ENCODE peak calls at places on chromosome 20, in eight cellular contexts. J is activated T-cell treated with anti-CD3 and anti-CD28 coated beads for 1 hour, A is NCI-H446 treated with DMSO at 0.1 percent for 48 hours, F is K562, Y is epithelial cell of prostate, V is DMS 273 treated with DMSO at 0.1 percent for 48 hours, L is upper lobe of right lung, U is stomach. K is an unnamed sample.

GRCh38 chr20:53870426-53871199 is 199.8 kb downstream of the BCAS1 start:
- DNase-seq in J (no peak), A (no peak), F (no peak), Y (no peak), V (no peak), L (no peak), U (no peak), K (no peak)

GRCh38 chr20:43925786-43926185 is 11.1 kb downstream of the TOX2 start:
- DNase-seq in J (no peak), A (no peak), F (no peak), Y (no peak), V (no peak), L (peak), U (no peak), K (peak)

GRCh38 chr20:4156411-4156810 is 141.1 kb upstream of the RNF24 start:
- DNase-seq in J (no peak), A (no peak), F (no peak), Y (no peak), V (no peak), L (peak), U (peak), K (no peak)

GRCh38 chr20:36231331-36231730 is 4.9 kb upstream of the AAR2 start:
- DNase-seq in J (no peak), A (no peak), F (no peak), Y (no peak), V (no peak), L (no peak), U (no peak), K (no peak)

GRCh38 chr20:1383621-1384404 is 9.0 kb downstream of the FKBP1A start:
- DNase-seq in J (no peak), A (no peak), F (no peak), Y (no peak), V (no peak), L (no peak), U (no peak), K (peak)

GRCh38 chr20:13441388-13441787 is 197.3 kb downstream of the TASP1 start:
- DNase-seq in J (no peak), A (no peak), F (no peak), Y (no peak), V (no peak), L (no peak), U (no peak), K (no peak)

GRCh38 chr20:19783966-19784401 is 25.9 kb downstream of the RIN2 start:
- DNase-seq in J (no peak), A (peak), F (no peak), Y (no peak), V (no peak), L (peak), U (peak), K (peak)

GRCh38 chr20:52954849-52955248 is 17.3 kb upstream of the TSHZ2 start:
- DNase-seq in J (no peak), A (no peak), F (no peak), Y (no peak), V (no peak), L (no peak), U (no peak), K (no peak)

GRCh38 chr20:52103911-52104545 is 87.6 kb downstream of the ZFP64 start:
- DNase-seq in J (no peak), A (no peak), F (no peak), Y (no peak), V (no peak), L (peak), U (no peak), K (no peak)

GRCh38 chr20:25287631-25288290 is 39.9 kb downstream of the PYGB start:
- DNase-seq in J (no peak), A (no peak), F (no peak), Y (no peak), V (no peak), L (peak), U (no peak), K (no peak)

GRCh38 chr20:50385733-50386640 is 124.2 kb upstream of the PTPN1 start:
- DNase-seq in J (peak), A (no peak), F (peak), Y (no peak), V (no peak), L (no peak), U (no peak), K (no peak)

GRCh38 chr20:19552144-19552895 is 205.7 kb upstream of the RIN2 start:
- DNase-seq in J (no peak), A (no peak), F (no peak), Y (peak), V (no peak), L (peak), U (peak), K (no peak)

GRCh38 chr20:23435675-23436539 is 3.6 kb upstream of the CSTL1 start:
- DNase-seq in J (no peak), A (peak), F (no peak), Y (no peak), V (peak), L (no peak), U (peak), K (no peak)

GRCh38 chr20:58073945-58074920 is 154.2 kb downstream of the ANKRD60 start:
- DNase-seq in J (no peak), A (no peak), F (no peak), Y (no peak), V (no peak), L (no peak), U (no peak), K (no peak)

GRCh38 chr20:4289875-4290274 is 274.5 kb upstream of the RNF24 start:
- DNase-seq in J (no peak), A (no peak), F (no peak), Y (no peak), V (no peak), L (no peak), U (no peak), K (no peak)

GRCh38 chr20:53923745-53924369 is 146.5 kb downstream of the BCAS1 start:
- DNase-seq in J (no peak), A (no peak), F (no peak), Y (no peak), V (no peak), L (no peak), U (no peak), K (no peak)

GRCh38 chr20:46252352-46253091 is 55.8 kb downstream of the CDH22 start:
- DNase-seq in J (no peak), A (no peak), F (no peak), Y (no peak), V (no peak), L (no peak), U (peak), K (no peak)

GRCh38 chr20:32191422-32191821 is 16.1 kb downstream of the PLAGL2 start:
- DNase-seq in J (no peak), A (no peak), F (no peak), Y (no peak), V (no peak), L (no peak), U (no peak), K (no peak)

GRCh38 chr20:34891166-34892062 is 15.0 kb downstream of the ACSS2 start:
- DNase-seq in J (no peak), A (no peak), F (no peak), Y (peak), V (no peak), L (no peak), U (no peak), K (no peak)

GRCh38 chr20:62977613-62978558 is 25.4 kb downstream of the SLC17A9 start:
- DNase-seq in J (peak), A (no peak), F (peak), Y (no peak), V (no peak), L (no peak), U (peak), K (no peak)

GRCh38 chr20:15654208-15654649 is 919.0 kb downstream of the KIF16B start:
- DNase-seq in J (no peak), A (peak), F (peak), Y (no peak), V (peak), L (no peak), U (peak), K (no peak)

GRCh38 chr20:24816907-24817306 is 132.2 kb upstream of the CST7 start:
- DNase-seq in J (no peak), A (no peak), F (no peak), Y (no peak), V (no peak), L (peak), U (no peak), K (no peak)

GRCh38 chr20:38450412-38450975 is 15.4 kb upstream of the SNHG17 start:
- DNase-seq in J (no peak), A (no peak), F (no peak), Y (no peak), V (no peak), L (no peak), U (no peak), K (no peak)

GRCh38 chr20:13703265-13703664 is 64.5 kb upstream of the TASP1 start:
- DNase-seq in J (no peak), A (no peak), F (no peak), Y (no peak), V (no peak), L (no peak), U (no peak), K (no peak)

GRCh38 chr20:18638768-18639167 is 50.9 kb downstream of the DTD1 start:
- DNase-seq in J (no peak), A (no peak), F (no peak), Y (no peak), V (no peak), L (no peak), U (no peak), K (no peak)

GRCh38 chr20:33601861-33602260 is 60.3 kb upstream of the C20orf144 start:
- DNase-seq in J (no peak), A (no peak), F (no peak), Y (no peak), V (no peak), L (no peak), U (no peak), K (no peak)

GRCh38 chr20:58004146-58004545 is 224.3 kb downstream of the ANKRD60 start:
- DNase-seq in J (no peak), A (no peak), F (no peak), Y (no peak), V (no peak), L (no peak), U (no peak), K (no peak)

GRCh38 chr20:34907616-34908469 is 31.4 kb downstream of the ACSS2 start:
- DNase-seq in J (no peak), A (peak), F (no peak), Y (peak), V (peak), L (no peak), U (peak), K (peak)

GRCh38 chr20:4736875-4737274 is 15.2 kb downstream of the PRND start:
- DNase-seq in J (no peak), A (no peak), F (no peak), Y (no peak), V (no peak), L (no peak), U (no peak), K (no peak)

GRCh38 chr20:24199493-24199892 is 210.9 kb upstream of the GGTLC1 start:
- DNase-seq in J (no peak), A (no peak), F (no peak), Y (no peak), V (no peak), L (no peak), U (no peak), K (no peak)

K was measured in DMS79 treated with DMSO at 0.1 percent for 48 hours.